ENCODE peak calls at places on chromosomes 1 and 21, in ten cellular contexts. L, M, V, W, T, E, C, N, R and Z are unnamed samples.

GRCh38 chr1:14598498-14599172 is at the start of gene KAZN:
- DNase-seq in L (peak), M (no peak), V (peak), W (no peak), T (peak), E (peak), C (peak), N (no peak), R (no peak), Z (peak)

GRCh38 chr1:159056069-159056698 is 20.4 kb downstream of the AIM2 start:
- DNase-seq in L (peak), M (no peak), V (no peak), W (no peak), T (no peak), E (no peak), C (no peak), N (no peak), R (no peak), Z (no peak)

GRCh38 chr21:39300587-39300986 is 12.8 kb downstream of the BRWD1 start:
- DNase-seq in L (no peak), M (no peak), V (no peak), W (no peak), T (no peak), E (no peak), C (no peak), N (no peak), R (no peak), Z (no peak)

GRCh38 chr1:212002536-212002935 is 32.8 kb downstream of the INTS7 start:
- DNase-seq in L (no peak), M (no peak), V (no peak), W (no peak), T (no peak), E (no peak), C (no peak), N (no peak), R (peak), Z (no peak)

GRCh38 chr1:236904874-236905741 is 99.1 kb downstream of the MT1HL1 start:
- DNase-seq in L (no peak), M (no peak), V (peak), W (peak), T (no peak), E (no peak), C (no peak), N (peak), R (peak), Z (peak)

GRCh38 chr1:66788231-66788939 is 12.7 kb downstream of the INSL5 start:
- DNase-seq in L (no peak), M (peak), V (peak), W (no peak), T (no peak), E (no peak), C (no peak), N (no peak), R (no peak), Z (peak)

GRCh38 chr1:184504012-184504694 is 117.3 kb downstream of the C1orf21 start:
- DNase-seq in L (no peak), M (no peak), V (no peak), W (no peak), T (no peak), E (no peak), C (no peak), N (no peak), R (no peak), Z (peak)

GRCh38 chr1:24186711-24186992 is 437 bp downstream of the IFNLR1 start:
- DNase-seq in L (no peak), M (no peak), V (no peak), W (no peak), T (no peak), E (no peak), C (no peak), N (no peak), R (no peak), Z (no peak)

GRCh38 chr21:38800046-38800758 is 5.5 kb upstream of the ETS2 start:
- DNase-seq in L (no peak), M (no peak), V (no peak), W (no peak), T (no peak), E (no peak), C (no peak), N (no peak), R (no peak), Z (peak)

GRCh38 chr1:7422081-7422480 is 349.0 kb upstream of the VAMP3 start:
- DNase-seq in L (no peak), M (no peak), V (no peak), W (no peak), T (no peak), E (peak), C (no peak), N (no peak), R (no peak), Z (no peak)

GRCh38 chr1:198295186-198295585 is 138.4 kb downstream of the NEK7 start:
- DNase-seq in L (peak), M (no peak), V (no peak), W (no peak), T (peak), E (no peak), C (peak), N (no peak), R (no peak), Z (no peak)

GRCh38 chr1:71853391-71853790 is 428.9 kb downstream of the NEGR1 start:
- DNase-seq in L (no peak), M (no peak), V (no peak), W (no peak), T (no peak), E (no peak), C (no peak), N (no peak), R (no peak), Z (no peak)

GRCh38 chr1:184074383-184074782 is 22.9 kb downstream of the TSEN15 start:
- DNase-seq in L (no peak), M (no peak), V (no peak), W (no peak), T (no peak), E (no peak), C (no peak), N (no peak), R (no peak), Z (no peak)